ENCODE peak calls at places on chromosome 11, in six cellular contexts. N is adrenal gland, O is PC-3, W is A549, C is tibial nerve, K is cardiac muscle cell. U is an unnamed sample.

GRCh38 chr11:17864478-17864941 is 129.9 kb downstream of the KCNC1 start:
- DNase-seq in O (peak), K (no peak), W (peak), N (no peak), C (no peak), U (no peak)

GRCh38 chr11:58177409-58178054 is 11.3 kb upstream of the OR9Q2 start:
- DNase-seq in C (no peak), W (no peak), N (no peak), K (no peak), O (no peak), U (no peak)

GRCh38 chr11:67615455-67616430 is 9.0 kb downstream of the NDUFV1 start:
- DNase-seq in N (peak), K (peak), O (peak), W (peak), C (no peak), U (no peak)

GRCh38 chr11:68471360-68472340 is 11.1 kb downstream of the PPP6R3 start:
- DNase-seq in W (no peak), K (peak), C (no peak), N (no peak), O (no peak), U (no peak)

GRCh38 chr11:77371646-77372045 is 70.2 kb upstream of the GDPD4 start:
- DNase-seq in N (no peak), C (no peak), W (no peak), O (no peak), K (no peak), U (no peak)

GRCh38 chr11:1453611-1454386 is 32.8 kb downstream of the MOB2 start:
- DNase-seq in N (no peak), C (no peak), W (no peak), O (peak), K (no peak), U (no peak)

GRCh38 chr11:117928818-117929567 is at the start of gene TMPRSS13:
- DNase-seq in N (no peak), C (no peak), W (no peak), K (no peak), O (peak), U (no peak)

GRCh38 chr11:62671604-62672528 is at the start of the genes LBHD1 and UQCC3:
- DNase-seq in W (peak), N (peak), C (peak), O (peak), K (peak), U (peak)

GRCh38 chr11:47158242-47158641 is 18.4 kb downstream of the ARFGAP2 start:
- DNase-seq in O (no peak), K (no peak), W (no peak), N (no peak), C (no peak), U (no peak)

GRCh38 chr11:128776088-128776433 is 82.2 kb downstream of the FLI1 start:
- DNase-seq in N (no peak), K (no peak), C (no peak), W (no peak), O (no peak), U (no peak)

GRCh38 chr11:133810766-133811165 is 34.5 kb downstream of the SPATA19 start:
- DNase-seq in W (no peak), K (no peak), O (no peak), N (no peak), C (no peak), U (no peak)

GRCh38 chr11:76208829-76209670 is 2.7 kb upstream of the WNT11 start:
- DNase-seq in K (peak), W (peak), N (peak), O (peak), C (peak), U (peak)

GRCh38 chr11:117809236-117810055 is 12.4 kb upstream of the DSCAML1 start:
- DNase-seq in C (peak), N (peak), O (peak), W (peak), K (peak), U (no peak)

GRCh38 chr11:75233688-75234295 is 6.8 kb upstream of the TPBGL start:
- DNase-seq in W (peak), K (peak), O (peak), N (peak), C (no peak), U (no peak)

GRCh38 chr11:13923716-13924650 is 38.5 kb upstream of the SPON1 start:
- DNase-seq in K (no peak), C (no peak), O (peak), N (no peak), W (no peak), U (no peak)

GRCh38 chr11:4891996-4892640 is 10.4 kb downstream of the OR51T1 start:
- DNase-seq in C (no peak), K (peak), N (no peak), W (no peak), O (peak), U (no peak)

GRCh38 chr11:82939456-82939855 is 37.9 kb downstream of the DDIAS start:
- DNase-seq in K (no peak), W (no peak), C (no peak), O (no peak), N (no peak), U (no peak)
- H3K27ac ChIP-seq in K (no peak), W (no peak), C (no peak), O (no peak), N (no peak), U (no peak)

GRCh38 chr11:65786008-65786785 is 666 bp upstream of the OVOL1 start:
- DNase-seq in C (no peak), K (no peak), O (no peak), W (no peak), N (no peak), U (no peak)
- H3K4me3 ChIP-seq in C (peak), K (peak), O (peak), W (no peak), N (no peak), U (peak)

GRCh38 chr11:64275031-64275800 is 9.2 kb downstream of the BAD start:
- DNase-seq in C (no peak), K (no peak), O (no peak), N (no peak), W (no peak), U (no peak)

GRCh38 chr11:64268687-64269379 is 15.6 kb downstream of the BAD start:
- DNase-seq in W (peak), K (peak), C (peak), N (peak), O (peak), U (no peak)

GRCh38 chr11:64268028-64268686 is 16.3 kb downstream of the BAD start:
- DNase-seq in O (no peak), N (no peak), C (no peak), K (peak), W (no peak), U (no peak)

GRCh38 chr11:64269380-64270234 is 14.9 kb downstream of the BAD start:
- DNase-seq in C (peak), O (peak), K (peak), N (peak), W (peak), U (peak)

GRCh38 chr11:64271339-64272132 is 12.9 kb downstream of the BAD start:
- DNase-seq in W (peak), N (peak), O (peak), C (peak), K (peak), U (peak)
- TF ChIP-seq CTCF in W (peak), N (no peak), O (no peak), C (peak), K (peak), U (peak)

DNA sequence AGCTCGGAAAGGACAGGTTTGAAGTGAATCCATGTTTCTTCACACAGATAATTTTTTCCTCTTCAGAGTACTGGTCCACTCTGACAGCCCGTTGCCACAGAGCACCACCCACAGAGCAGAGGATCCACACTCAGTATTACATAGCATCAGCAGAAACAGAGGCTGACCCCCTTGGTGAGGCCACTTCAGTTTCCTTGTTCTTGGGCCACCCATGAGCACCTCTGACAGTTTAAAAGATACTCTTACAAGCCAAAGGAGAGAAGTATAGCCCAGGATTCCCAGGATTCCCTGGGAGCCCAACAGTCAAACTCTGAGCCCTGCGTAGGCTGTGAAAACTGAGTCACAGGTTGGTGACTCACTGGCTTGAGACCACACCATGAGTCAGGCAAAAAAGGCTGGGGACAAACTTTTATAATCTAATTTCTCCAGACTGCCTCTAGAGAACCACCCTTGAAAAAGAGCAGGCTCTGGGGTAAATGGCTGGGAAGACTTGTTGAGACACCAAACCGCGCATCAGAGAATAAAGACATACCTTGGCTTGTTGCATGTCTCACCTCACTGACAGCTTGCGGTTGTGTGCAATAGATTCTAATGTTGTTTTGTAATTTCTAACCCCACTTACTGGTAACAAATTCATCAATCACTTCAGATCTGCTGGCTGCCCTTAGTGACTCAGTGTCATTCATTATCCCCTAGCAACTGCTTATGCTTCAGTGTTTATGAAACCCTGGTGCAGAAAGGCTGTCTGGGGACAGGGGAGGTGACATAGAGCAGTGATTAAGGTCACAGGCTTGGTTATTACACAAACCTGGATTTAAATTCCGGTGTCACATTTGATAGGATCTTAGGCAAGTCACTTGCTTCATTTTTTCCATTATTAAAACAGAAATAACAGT is 56.9 kb upstream of the PRSS23 start:
- DNase-seq in O (peak), C (no peak), W (peak), N (peak), K (peak), U (peak)
- H3K27ac ChIP-seq in O (peak), C (peak), W (peak), N (peak), K (no peak), U (peak)

DNA sequence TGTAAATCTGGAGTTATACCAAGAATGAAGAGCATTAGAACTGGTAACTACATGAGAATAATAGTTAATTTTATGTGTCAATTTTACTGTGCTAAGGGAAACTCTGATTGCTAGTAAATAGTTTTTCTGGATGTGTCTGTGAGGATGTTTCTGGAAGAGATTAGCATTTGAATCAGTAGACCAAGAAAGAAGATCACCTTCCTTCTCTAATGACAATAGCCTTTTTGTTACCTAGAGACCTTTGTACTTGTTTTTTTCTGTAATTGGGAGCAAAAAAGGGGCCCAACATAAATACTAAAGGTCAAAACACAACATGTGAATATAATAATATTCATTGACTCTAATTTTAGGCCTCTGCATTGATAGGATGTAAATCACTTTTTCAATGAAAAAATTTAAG is 100.6 kb downstream of the DLG2 start:
- DNase-seq in C (no peak), K (no peak), O (no peak), W (no peak), N (no peak), U (no peak)
- H3K4me3 ChIP-seq in C (no peak), K (no peak), O (no peak), W (no peak), N (no peak), U (no peak)

GRCh38 chr11:27329867-27330632 is 33.0 kb downstream of the CCDC34 start:
- DNase-seq in O (no peak), K (no peak), W (no peak), N (no peak), C (no peak), U (no peak)
- TF ChIP-seq CTCF in O (no peak), K (no peak), W (no peak), N (no peak), C (no peak), U (no peak)

GRCh38 chr11:12241401-12241800 is 131.0 kb downstream of the MICAL2 start:
- DNase-seq in O (no peak), K (no peak), C (no peak), N (no peak), W (no peak), U (no peak)

GRCh38 chr11:12242071-12242672 is 131.8 kb downstream of the MICAL2 start:
- DNase-seq in N (no peak), W (no peak), C (no peak), O (no peak), K (no peak), U (no peak)

GRCh38 chr11:12244156-12244555 is 133.2 kb upstream of the PARVA start:
- DNase-seq in N (no peak), O (no peak), K (no peak), W (no peak), C (no peak), U (no peak)

GRCh38 chr11:12243511-12243910 is 133.1 kb downstream of the MICAL2 start:
- DNase-seq in N (no peak), W (no peak), C (no peak), K (no peak), O (no peak), U (no peak)

GRCh38 chr11:12242926-12243325 is 132.5 kb downstream of the MICAL2 start:
- DNase-seq in N (no peak), C (no peak), K (no peak), W (no peak), O (no peak), U (no peak)
- H3K27ac ChIP-seq in N (no peak), C (no peak), K (no peak), W (no peak), O (no peak), U (no peak)

DNA sequence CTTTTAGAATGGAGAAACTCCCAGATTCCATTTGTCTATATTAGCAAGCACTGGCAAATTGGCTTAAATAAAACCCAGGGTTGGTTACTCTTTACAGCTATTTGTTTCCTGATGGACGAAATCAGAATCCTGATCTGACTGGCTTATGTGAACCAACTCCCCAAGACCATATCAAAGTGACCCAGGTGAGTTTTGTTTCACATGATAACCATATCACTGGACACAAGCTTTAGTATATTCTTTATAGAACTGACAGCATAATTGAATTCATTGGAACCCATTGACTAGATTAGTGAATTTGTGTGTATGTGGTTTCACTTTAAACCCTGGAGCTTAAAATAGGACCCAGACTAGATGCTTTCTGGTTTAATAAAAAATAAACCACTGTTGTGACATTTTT is 39.3 kb downstream of the MCAM start:
- DNase-seq in C (no peak), K (no peak), O (no peak), W (no peak), N (no peak), U (no peak)
- H3K4me3 ChIP-seq in C (no peak), K (no peak), O (no peak), W (no peak), N (no peak), U (no peak)